ENCODE peak calls at places on chromosomes 12 and 14, in five cellular contexts. H, M, C, D and A are unnamed samples.
A peak's percentile ranks its signal among the peaks of the same experiment; 100 is the strongest.

GRCh38 chr14:21003788-21004346 is 4.8 kb downstream of the SLC39A2 start:
- DNase-seq in H (no peak), M (no peak), C (peak; percentile 50), D (no peak), A (no peak)

GRCh38 chr12:116153983-116154382 is 123.5 kb downstream of the MED13L start:
- DNase-seq in H (no peak), M (no peak), C (no peak), D (no peak), A (no peak)

GRCh38 chr14:29042546-29042945 is 276.0 kb downstream of the FOXG1 start:
- DNase-seq in H (no peak), M (no peak), C (no peak), D (no peak), A (no peak)

GRCh38 chr14:22814945-22815713 is at the start of gene SLC7A7:
- DNase-seq in H (no peak), M (no peak), C (no peak), D (no peak), A (no peak)

GRCh38 chr12:70609203-70609602 is 28.0 kb downstream of the PTPRB start:
- DNase-seq in H (no peak), M (no peak), C (no peak), D (no peak), A (no peak)

GRCh38 chr14:58699656-58700055 is 61.9 kb downstream of the DACT1 start:
- DNase-seq in H (no peak), M (no peak), C (no peak), D (no peak), A (no peak)

GRCh38 chr12:65500121-65500846 is 221.8 kb downstream of the MSRB3 start:
- DNase-seq in H (no peak), M (no peak), C (no peak), D (no peak), A (no peak)

GRCh38 chr12:8032242-8033152 is at the start of gene FOXJ2:
- DNase-seq in H (peak; percentile 75), M (peak; percentile 53), C (peak; percentile 88), D (peak; percentile 52), A (peak; percentile 48)

GRCh38 chr12:110269622-110270124 is 11.4 kb upstream of the ATP2A2 start:
- DNase-seq in H (no peak), M (no peak), C (no peak), D (no peak), A (no peak)

GRCh38 chr12:85424581-85425348 is 144.7 kb downstream of the ALX1 start:
- DNase-seq in H (no peak), M (no peak), C (no peak), D (no peak), A (no peak)

GRCh38 chr12:131085125-131085815 is 131.6 kb downstream of the ADGRD1 start:
- DNase-seq in H (no peak), M (no peak), C (peak; percentile 41), D (no peak), A (no peak)

GRCh38 chr12:30989754-30990153 is 63.2 kb downstream of the TSPAN11 start:
- DNase-seq in H (peak; percentile 16), M (no peak), C (peak; percentile 59), D (peak; percentile 54), A (peak; percentile 90)

GRCh38 chr12:65902504-65902903 is 78.2 kb downstream of the HMGA2 start:
- DNase-seq in H (no peak), M (no peak), C (no peak), D (no peak), A (no peak)

GRCh38 chr14:46259536-46259935 is 392.0 kb downstream of the RPL10L start:
- DNase-seq in H (no peak), M (no peak), C (no peak), D (no peak), A (no peak)

GRCh38 chr12:43957732-43958131 is 121.9 kb downstream of the TMEM117 start:
- DNase-seq in H (no peak), M (peak; percentile 67), C (no peak), D (peak; percentile 31), A (no peak)